ENCODE peak calls at places on chromosomes 11 and 22, in nine cellular contexts. One of them, this sample, is unnamed.

GRCh38 chr11:46382644-46383403 is 1.4 kb downstream of the MDK start:
- DNase-seq in tibial nerve: no peak
- DNase-seq in brain microvascular endothelial cell: no peak
- DNase-seq in psoas muscle: peak
- DNase-seq in cardiac muscle cell: peak
- DNase-seq in adrenal gland: no peak
- DNase-seq in Peyer's patch: no peak
- DNase-seq in fibroblast of lung: peak
- DNase-seq in mammary epithelial cell: no peak
- DNase-seq in this sample: no peak

GRCh38 chr22:41401781-41402648 is 20.3 kb downstream of the TEF start:
- DNase-seq in cardiac muscle cell: peak
- DNase-seq in brain microvascular endothelial cell: peak
- DNase-seq in fibroblast of lung: peak
- DNase-seq in psoas muscle: peak
- DNase-seq in Peyer's patch: peak
- DNase-seq in adrenal gland: peak
- DNase-seq in tibial nerve: peak
- DNase-seq in mammary epithelial cell: peak
- DNase-seq in this sample: peak

GRCh38 chr11:10725114-10725906 is 25.7 kb upstream of the CTR9 start:
- DNase-seq in tibial nerve: no peak
- DNase-seq in brain microvascular endothelial cell: peak
- DNase-seq in cardiac muscle cell: no peak
- DNase-seq in Peyer's patch: no peak
- DNase-seq in fibroblast of lung: peak
- DNase-seq in mammary epithelial cell: peak
- DNase-seq in psoas muscle: no peak
- DNase-seq in adrenal gland: no peak
- DNase-seq in this sample: peak

GRCh38 chr11:71096751-71097388 is 155.5 kb downstream of the SHANK2 start:
- DNase-seq in brain microvascular endothelial cell: no peak
- DNase-seq in cardiac muscle cell: no peak
- DNase-seq in fibroblast of lung: no peak
- DNase-seq in mammary epithelial cell: peak
- DNase-seq in adrenal gland: no peak
- DNase-seq in Peyer's patch: no peak
- DNase-seq in psoas muscle: no peak
- DNase-seq in tibial nerve: no peak
- DNase-seq in this sample: no peak

GRCh38 chr22:40383905-40384304 is 13.5 kb downstream of the SGSM3 start:
- DNase-seq in Peyer's patch: no peak
- DNase-seq in tibial nerve: no peak
- DNase-seq in brain microvascular endothelial cell: peak
- DNase-seq in fibroblast of lung: peak
- DNase-seq in cardiac muscle cell: no peak
- DNase-seq in adrenal gland: peak
- DNase-seq in mammary epithelial cell: no peak
- DNase-seq in psoas muscle: no peak
- DNase-seq in this sample: no peak

GRCh38 chr11:75069473-75069872 is 27.2 kb downstream of the OR2AT4 start:
- DNase-seq in psoas muscle: no peak
- DNase-seq in Peyer's patch: no peak
- DNase-seq in adrenal gland: no peak
- DNase-seq in cardiac muscle cell: no peak
- DNase-seq in mammary epithelial cell: no peak
- DNase-seq in fibroblast of lung: no peak
- DNase-seq in brain microvascular endothelial cell: no peak
- DNase-seq in tibial nerve: no peak
- DNase-seq in this sample: no peak

GRCh38 chr22:26471522-26471921 is 12.1 kb downstream of the HPS4 start:
- DNase-seq in brain microvascular endothelial cell: peak
- DNase-seq in mammary epithelial cell: peak
- DNase-seq in psoas muscle: peak
- DNase-seq in cardiac muscle cell: no peak
- DNase-seq in Peyer's patch: no peak
- DNase-seq in fibroblast of lung: peak
- DNase-seq in tibial nerve: no peak
- DNase-seq in adrenal gland: peak
- DNase-seq in this sample: peak

GRCh38 chr11:9264381-9265210 is 554 bp downstream of the DENND5A start:
- DNase-seq in mammary epithelial cell: peak
- DNase-seq in psoas muscle: peak
- DNase-seq in adrenal gland: peak
- DNase-seq in fibroblast of lung: peak
- DNase-seq in tibial nerve: peak
- DNase-seq in cardiac muscle cell: peak
- DNase-seq in Peyer's patch: peak
- DNase-seq in brain microvascular endothelial cell: peak
- DNase-seq in this sample: no peak

GRCh38 chr22:45574069-45574703 is 71.5 kb downstream of the FBLN1 start:
- DNase-seq in tibial nerve: no peak
- DNase-seq in Peyer's patch: no peak
- DNase-seq in adrenal gland: no peak
- DNase-seq in fibroblast of lung: no peak
- DNase-seq in cardiac muscle cell: no peak
- DNase-seq in mammary epithelial cell: no peak
- DNase-seq in psoas muscle: peak
- DNase-seq in brain microvascular endothelial cell: no peak
- DNase-seq in this sample: no peak

GRCh38 chr11:30440510-30440909 is 117.6 kb downstream of the ARL14EP start:
- DNase-seq in fibroblast of lung: no peak
- DNase-seq in psoas muscle: no peak
- DNase-seq in cardiac muscle cell: no peak
- DNase-seq in mammary epithelial cell: no peak
- DNase-seq in adrenal gland: no peak
- DNase-seq in Peyer's patch: no peak
- DNase-seq in tibial nerve: no peak
- DNase-seq in brain microvascular endothelial cell: no peak
- DNase-seq in this sample: no peak

GRCh38 chr11:123063396-123064267 is 1.7 kb upstream of the HSPA8 start:
- DNase-seq in Peyer's patch: peak
- DNase-seq in tibial nerve: peak
- DNase-seq in psoas muscle: peak
- DNase-seq in brain microvascular endothelial cell: peak
- DNase-seq in cardiac muscle cell: no peak
- DNase-seq in fibroblast of lung: peak
- DNase-seq in mammary epithelial cell: peak
- DNase-seq in adrenal gland: peak
- DNase-seq in this sample: no peak

GRCh38 chr11:14373941-14374646 is 15.1 kb upstream of the RRAS2 start:
- DNase-seq in mammary epithelial cell: peak
- DNase-seq in psoas muscle: peak
- DNase-seq in tibial nerve: peak
- DNase-seq in brain microvascular endothelial cell: peak
- DNase-seq in Peyer's patch: peak
- DNase-seq in cardiac muscle cell: no peak
- DNase-seq in adrenal gland: peak
- DNase-seq in fibroblast of lung: peak
- DNase-seq in this sample: no peak

GRCh38 chr22:46744581-46744980 is 6.5 kb upstream of the CERK start:
- DNase-seq in fibroblast of lung: no peak
- DNase-seq in psoas muscle: no peak
- DNase-seq in brain microvascular endothelial cell: no peak
- DNase-seq in adrenal gland: no peak
- DNase-seq in cardiac muscle cell: no peak
- DNase-seq in Peyer's patch: peak
- DNase-seq in mammary epithelial cell: no peak
- DNase-seq in tibial nerve: no peak
- DNase-seq in this sample: no peak

GRCh38 chr22:27732391-27732790 is 69.2 kb downstream of the MN1 start:
- DNase-seq in tibial nerve: no peak
- DNase-seq in psoas muscle: no peak
- DNase-seq in adrenal gland: no peak
- DNase-seq in fibroblast of lung: no peak
- DNase-seq in mammary epithelial cell: no peak
- DNase-seq in brain microvascular endothelial cell: no peak
- DNase-seq in Peyer's patch: no peak
- DNase-seq in cardiac muscle cell: no peak
- DNase-seq in this sample: no peak

GRCh38 chr11:130408401-130408890 is 20.0 kb downstream of the ADAMTS8 start:
- DNase-seq in tibial nerve: no peak
- DNase-seq in cardiac muscle cell: no peak
- DNase-seq in psoas muscle: peak
- DNase-seq in Peyer's patch: no peak
- DNase-seq in adrenal gland: no peak
- DNase-seq in fibroblast of lung: no peak
- DNase-seq in mammary epithelial cell: no peak
- DNase-seq in brain microvascular endothelial cell: no peak
- DNase-seq in this sample: no peak

GRCh38 chr11:36233226-36233625 is 56.0 kb downstream of the COMMD9 start:
- DNase-seq in tibial nerve: no peak
- DNase-seq in psoas muscle: no peak
- DNase-seq in Peyer's patch: no peak
- DNase-seq in brain microvascular endothelial cell: peak
- DNase-seq in mammary epithelial cell: no peak
- DNase-seq in cardiac muscle cell: no peak
- DNase-seq in adrenal gland: no peak
- DNase-seq in fibroblast of lung: peak
- DNase-seq in this sample: no peak
- TF ChIP-seq CTCF in tibial nerve: no peak
- TF ChIP-seq CTCF in psoas muscle: no peak
- TF ChIP-seq CTCF in Peyer's patch: no peak
- TF ChIP-seq CTCF in brain microvascular endothelial cell: no peak
- TF ChIP-seq CTCF in mammary epithelial cell: no peak
- TF ChIP-seq CTCF in cardiac muscle cell: no peak
- TF ChIP-seq CTCF in adrenal gland: no peak
- TF ChIP-seq CTCF in fibroblast of lung: no peak
- TF ChIP-seq CTCF in this sample: no peak

GRCh38 chr11:65900125-65900898 is at the start of gene FOSL1:
- DNase-seq in brain microvascular endothelial cell: peak
- DNase-seq in tibial nerve: peak
- DNase-seq in cardiac muscle cell: peak
- DNase-seq in adrenal gland: peak
- DNase-seq in Peyer's patch: peak
- DNase-seq in fibroblast of lung: peak
- DNase-seq in mammary epithelial cell: peak
- DNase-seq in psoas muscle: peak
- DNase-seq in this sample: peak

GRCh38 chr11:65897020-65897471 is 3.1 kb downstream of the FOSL1 start:
- DNase-seq in cardiac muscle cell: no peak
- DNase-seq in Peyer's patch: no peak
- DNase-seq in fibroblast of lung: peak
- DNase-seq in mammary epithelial cell: no peak
- DNase-seq in adrenal gland: no peak
- DNase-seq in tibial nerve: no peak
- DNase-seq in psoas muscle: no peak
- DNase-seq in brain microvascular endothelial cell: no peak
- DNase-seq in this sample: no peak

GRCh38 chr11:65899356-65900124 is 648 bp downstream of the FOSL1 start:
- DNase-seq in psoas muscle: peak
- DNase-seq in Peyer's patch: peak
- DNase-seq in fibroblast of lung: peak
- DNase-seq in adrenal gland: peak
- DNase-seq in tibial nerve: no peak
- DNase-seq in mammary epithelial cell: no peak
- DNase-seq in cardiac muscle cell: peak
- DNase-seq in brain microvascular endothelial cell: peak
- DNase-seq in this sample: no peak

GRCh38 chr11:65900899-65901180 is 652 bp upstream of the FOSL1 start:
- DNase-seq in brain microvascular endothelial cell: no peak
- DNase-seq in fibroblast of lung: no peak
- DNase-seq in psoas muscle: no peak
- DNase-seq in Peyer's patch: no peak
- DNase-seq in adrenal gland: no peak
- DNase-seq in mammary epithelial cell: no peak
- DNase-seq in tibial nerve: no peak
- DNase-seq in cardiac muscle cell: no peak
- DNase-seq in this sample: no peak

GRCh38 chr11:65898656-65899355 is 1.4 kb downstream of the FOSL1 start:
- DNase-seq in mammary epithelial cell: peak
- DNase-seq in tibial nerve: no peak
- DNase-seq in cardiac muscle cell: no peak
- DNase-seq in brain microvascular endothelial cell: no peak
- DNase-seq in fibroblast of lung: peak
- DNase-seq in psoas muscle: no peak
- DNase-seq in Peyer's patch: no peak
- DNase-seq in adrenal gland: no peak
- DNase-seq in this sample: no peak
- H3K4me3 ChIP-seq in mammary epithelial cell: peak
- H3K4me3 ChIP-seq in tibial nerve: peak
- H3K4me3 ChIP-seq in cardiac muscle cell: no peak
- H3K4me3 ChIP-seq in brain microvascular endothelial cell: peak
- H3K4me3 ChIP-seq in fibroblast of lung: peak
- H3K4me3 ChIP-seq in psoas muscle: peak
- H3K4me3 ChIP-seq in Peyer's patch: peak
- H3K4me3 ChIP-seq in adrenal gland: no peak
- H3K4me3 ChIP-seq in this sample: peak

GRCh38 chr11:107563702-107564101 is 1.8 kb downstream of the ALKBH8 start:
- DNase-seq in tibial nerve: peak
- DNase-seq in brain microvascular endothelial cell: peak
- DNase-seq in psoas muscle: no peak
- DNase-seq in mammary epithelial cell: peak
- DNase-seq in cardiac muscle cell: peak
- DNase-seq in adrenal gland: peak
- DNase-seq in Peyer's patch: peak
- DNase-seq in fibroblast of lung: peak
- DNase-seq in this sample: no peak
- TF ChIP-seq CTCF in tibial nerve: peak
- TF ChIP-seq CTCF in brain microvascular endothelial cell: peak
- TF ChIP-seq CTCF in psoas muscle: peak
- TF ChIP-seq CTCF in mammary epithelial cell: peak
- TF ChIP-seq CTCF in cardiac muscle cell: peak
- TF ChIP-seq CTCF in adrenal gland: peak
- TF ChIP-seq CTCF in Peyer's patch: peak
- TF ChIP-seq CTCF in fibroblast of lung: peak
- TF ChIP-seq CTCF in this sample: peak

GRCh38 chr11:94769897-94770296 is 1.7 kb downstream of the AMOTL1 start:
- DNase-seq in brain microvascular endothelial cell: no peak
- DNase-seq in psoas muscle: peak
- DNase-seq in adrenal gland: no peak
- DNase-seq in cardiac muscle cell: no peak
- DNase-seq in fibroblast of lung: no peak
- DNase-seq in tibial nerve: no peak
- DNase-seq in mammary epithelial cell: no peak
- DNase-seq in Peyer's patch: no peak
- DNase-seq in this sample: no peak

GRCh38 chr11:94768602-94769511 is 701 bp downstream of the AMOTL1 start:
- DNase-seq in cardiac muscle cell: peak
- DNase-seq in tibial nerve: peak
- DNase-seq in mammary epithelial cell: peak
- DNase-seq in fibroblast of lung: peak
- DNase-seq in Peyer's patch: no peak
- DNase-seq in brain microvascular endothelial cell: no peak
- DNase-seq in adrenal gland: no peak
- DNase-seq in psoas muscle: peak
- DNase-seq in this sample: no peak

GRCh38 chr11:94766656-94767291 is 1.4 kb upstream of the AMOTL1 start:
- DNase-seq in Peyer's patch: no peak
- DNase-seq in fibroblast of lung: no peak
- DNase-seq in adrenal gland: no peak
- DNase-seq in mammary epithelial cell: peak
- DNase-seq in cardiac muscle cell: peak
- DNase-seq in brain microvascular endothelial cell: no peak
- DNase-seq in tibial nerve: no peak
- DNase-seq in psoas muscle: no peak
- DNase-seq in this sample: no peak

GRCh38 chr11:94767701-94768601 is at the start of gene AMOTL1:
- DNase-seq in tibial nerve: peak
- DNase-seq in brain microvascular endothelial cell: peak
- DNase-seq in fibroblast of lung: peak
- DNase-seq in mammary epithelial cell: peak
- DNase-seq in Peyer's patch: peak
- DNase-seq in cardiac muscle cell: peak
- DNase-seq in adrenal gland: peak
- DNase-seq in psoas muscle: peak
- DNase-seq in this sample: peak

GRCh38 chr11:94767292-94767690 is 865 bp upstream of the AMOTL1 start:
- DNase-seq in psoas muscle: no peak
- DNase-seq in fibroblast of lung: no peak
- DNase-seq in adrenal gland: no peak
- DNase-seq in tibial nerve: no peak
- DNase-seq in cardiac muscle cell: no peak
- DNase-seq in Peyer's patch: no peak
- DNase-seq in mammary epithelial cell: no peak
- DNase-seq in brain microvascular endothelial cell: no peak
- DNase-seq in this sample: no peak
- H3K4me3 ChIP-seq in psoas muscle: peak
- H3K4me3 ChIP-seq in fibroblast of lung: no peak
- H3K4me3 ChIP-seq in adrenal gland: no peak
- H3K4me3 ChIP-seq in tibial nerve: no peak
- H3K4me3 ChIP-seq in cardiac muscle cell: no peak
- H3K4me3 ChIP-seq in Peyer's patch: peak
- H3K4me3 ChIP-seq in mammary epithelial cell: no peak
- H3K4me3 ChIP-seq in brain microvascular endothelial cell: no peak
- H3K4me3 ChIP-seq in this sample: no peak

This sample was measured in AG04450.